ENCODE peak calls at places on chromosomes 2 and 18, in four cellular contexts. One of them, this sample, is unnamed.

GRCh38 chr2:120330946-120331822 is 14.8 kb upstream of the INHBB start:
- DNase-seq in neural crest cell: no peak
- DNase-seq in lower lobe of right lung: no peak
- DNase-seq in omental fat pad: no peak
- DNase-seq in this sample: no peak

GRCh38 chr2:98175811-98176210 is 88.8 kb downstream of the VWA3B start:
- DNase-seq in lower lobe of right lung: no peak
- DNase-seq in neural crest cell: no peak
- DNase-seq in omental fat pad: no peak
- DNase-seq in this sample: no peak

GRCh38 chr18:68172842-68173549 is 541.9 kb downstream of the TMX3 start:
- DNase-seq in omental fat pad: no peak
- DNase-seq in lower lobe of right lung: no peak
- DNase-seq in neural crest cell: peak
- DNase-seq in this sample: no peak

GRCh38 chr18:54261894-54262293 is 7.4 kb upstream of the POLI start:
- DNase-seq in neural crest cell: no peak
- DNase-seq in lower lobe of right lung: peak
- DNase-seq in omental fat pad: no peak
- DNase-seq in this sample: no peak

GRCh38 chr2:144256996-144257707 is 262.8 kb downstream of the ZEB2 start:
- DNase-seq in omental fat pad: no peak
- DNase-seq in neural crest cell: no peak
- DNase-seq in lower lobe of right lung: no peak
- DNase-seq in this sample: no peak

GRCh38 chr2:163345795-163346573 is 389.8 kb downstream of the FIGN start:
- DNase-seq in lower lobe of right lung: no peak
- DNase-seq in neural crest cell: peak
- DNase-seq in omental fat pad: no peak
- DNase-seq in this sample: no peak

GRCh38 chr2:120176526-120176925 is 46.7 kb downstream of the TMEM185B start:
- DNase-seq in omental fat pad: no peak
- DNase-seq in neural crest cell: no peak
- DNase-seq in lower lobe of right lung: no peak
- DNase-seq in this sample: no peak

GRCh38 chr18:35118641-35119040 is 77.4 kb downstream of the MAPRE2 start:
- DNase-seq in neural crest cell: no peak
- DNase-seq in lower lobe of right lung: no peak
- DNase-seq in omental fat pad: no peak
- DNase-seq in this sample: no peak

GRCh38 chr2:240140511-240140910 is at the start of gene OTOS:
- DNase-seq in omental fat pad: no peak
- DNase-seq in neural crest cell: no peak
- DNase-seq in lower lobe of right lung: peak
- DNase-seq in this sample: no peak

GRCh38 chr2:188623995-188624643 is 332.4 kb downstream of the GULP1 start:
- DNase-seq in neural crest cell: no peak
- DNase-seq in lower lobe of right lung: no peak
- DNase-seq in omental fat pad: no peak
- DNase-seq in this sample: no peak

GRCh38 chr2:189421644-189422043 is 19.6 kb upstream of the WDR75 start:
- DNase-seq in neural crest cell: no peak
- DNase-seq in omental fat pad: no peak
- DNase-seq in lower lobe of right lung: no peak
- DNase-seq in this sample: no peak

GRCh38 chr2:218261424-218262273 is 834 bp downstream of the GPBAR1 start:
- DNase-seq in omental fat pad: no peak
- DNase-seq in lower lobe of right lung: no peak
- DNase-seq in neural crest cell: no peak
- DNase-seq in this sample: no peak

DNA sequence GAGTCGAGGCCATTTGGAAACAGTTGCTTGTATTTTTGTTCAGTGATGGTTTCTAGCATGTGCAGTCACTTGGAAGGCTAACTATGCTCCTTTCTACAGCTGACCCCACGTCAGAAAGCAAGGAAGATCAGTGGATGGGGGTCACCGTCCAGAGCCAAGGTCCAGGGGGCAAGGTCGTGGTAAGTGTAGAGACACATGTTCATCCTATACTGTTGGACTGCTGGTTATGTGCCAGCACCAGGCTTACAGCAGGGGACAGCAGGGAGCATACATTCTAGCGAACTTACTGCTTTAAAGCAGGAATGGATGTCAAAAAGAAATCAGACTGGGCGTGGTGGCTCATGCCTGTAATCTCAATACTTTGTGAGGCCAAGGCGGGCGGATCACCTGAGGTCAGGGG is 40.0 kb downstream of the ITGA6 start:
- DNase-seq in neural crest cell: no peak
- DNase-seq in omental fat pad: no peak
- DNase-seq in lower lobe of right lung: no peak
- DNase-seq in this sample: no peak
- TF ChIP-seq CTCF in neural crest cell: peak
- TF ChIP-seq CTCF in omental fat pad: no peak
- TF ChIP-seq CTCF in lower lobe of right lung: no peak
- TF ChIP-seq CTCF in this sample: peak

DNA sequence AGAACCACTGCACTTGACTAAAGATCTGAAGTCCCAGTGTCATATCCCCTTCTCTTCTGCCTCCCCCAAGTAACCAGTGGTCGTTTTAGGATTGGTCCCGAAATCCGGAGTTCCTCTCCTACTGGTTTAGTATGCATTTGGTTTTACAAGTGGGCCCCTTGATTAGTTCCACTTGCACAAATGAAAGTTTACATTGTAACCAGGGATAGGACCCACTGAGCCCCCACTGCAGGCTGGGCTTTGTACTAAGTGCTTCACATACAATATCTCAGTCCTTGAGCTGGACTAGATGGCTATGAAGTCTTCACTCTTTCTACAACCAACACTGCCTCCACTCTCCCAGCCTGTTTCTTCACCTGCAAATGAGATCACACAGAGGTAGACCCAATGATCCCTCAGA is 50.4 kb downstream of the CYRIA start:
- DNase-seq in lower lobe of right lung: no peak
- DNase-seq in omental fat pad: no peak
- DNase-seq in neural crest cell: no peak
- DNase-seq in this sample: no peak
- TF ChIP-seq CTCF in lower lobe of right lung: no peak
- TF ChIP-seq CTCF in omental fat pad: no peak
- TF ChIP-seq CTCF in neural crest cell: no peak
- TF ChIP-seq CTCF in this sample: no peak

DNA sequence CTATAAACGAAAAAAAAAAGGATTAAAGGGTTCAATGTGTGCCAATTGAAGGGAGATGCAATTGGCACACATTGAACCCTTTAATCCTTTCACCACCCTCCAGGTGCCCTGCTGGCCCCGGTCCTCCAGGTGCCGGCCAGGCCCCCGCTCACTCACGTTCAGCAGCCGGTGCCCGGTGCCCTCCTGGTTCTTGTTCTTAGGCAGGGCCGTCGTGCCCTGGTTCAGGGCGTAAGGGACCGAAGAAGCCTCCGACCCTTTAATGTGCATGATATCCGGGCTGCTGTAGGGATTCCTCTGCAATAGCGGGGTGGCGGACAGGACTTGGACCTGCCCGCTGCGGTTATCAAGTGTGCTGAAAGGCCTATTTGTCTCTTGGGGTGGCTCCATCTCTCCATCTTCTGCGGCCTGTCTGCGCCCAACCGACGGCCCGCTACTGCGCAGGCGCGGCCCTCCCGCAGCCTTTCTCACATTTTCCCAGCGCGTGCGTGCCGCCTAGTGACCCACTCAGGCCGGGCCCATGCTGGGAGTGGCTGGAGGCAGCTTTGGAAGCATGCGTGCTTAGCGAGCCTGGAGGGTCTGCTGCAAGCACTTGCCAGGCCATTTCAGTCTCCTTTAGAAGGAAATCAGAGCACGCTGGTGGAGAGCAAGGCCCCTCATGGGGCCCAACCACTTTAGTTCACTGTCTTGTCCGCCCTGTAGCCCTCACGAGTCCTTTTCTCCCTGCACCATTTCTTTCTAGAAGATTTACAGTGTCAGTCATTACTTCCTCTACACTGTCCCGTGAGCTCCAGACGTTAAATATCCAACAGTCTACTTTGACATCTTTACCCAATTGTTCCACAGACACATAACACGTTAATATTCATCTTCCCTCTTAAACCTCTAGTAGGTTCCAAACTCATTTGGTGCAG is 24.3 kb downstream of the TMEM237 start:
- DNase-seq in omental fat pad: peak
- DNase-seq in neural crest cell: no peak
- DNase-seq in lower lobe of right lung: peak
- DNase-seq in this sample: no peak
- TF ChIP-seq CTCF in omental fat pad: no peak
- TF ChIP-seq CTCF in neural crest cell: no peak
- TF ChIP-seq CTCF in lower lobe of right lung: peak
- TF ChIP-seq CTCF in this sample: no peak

DNA sequence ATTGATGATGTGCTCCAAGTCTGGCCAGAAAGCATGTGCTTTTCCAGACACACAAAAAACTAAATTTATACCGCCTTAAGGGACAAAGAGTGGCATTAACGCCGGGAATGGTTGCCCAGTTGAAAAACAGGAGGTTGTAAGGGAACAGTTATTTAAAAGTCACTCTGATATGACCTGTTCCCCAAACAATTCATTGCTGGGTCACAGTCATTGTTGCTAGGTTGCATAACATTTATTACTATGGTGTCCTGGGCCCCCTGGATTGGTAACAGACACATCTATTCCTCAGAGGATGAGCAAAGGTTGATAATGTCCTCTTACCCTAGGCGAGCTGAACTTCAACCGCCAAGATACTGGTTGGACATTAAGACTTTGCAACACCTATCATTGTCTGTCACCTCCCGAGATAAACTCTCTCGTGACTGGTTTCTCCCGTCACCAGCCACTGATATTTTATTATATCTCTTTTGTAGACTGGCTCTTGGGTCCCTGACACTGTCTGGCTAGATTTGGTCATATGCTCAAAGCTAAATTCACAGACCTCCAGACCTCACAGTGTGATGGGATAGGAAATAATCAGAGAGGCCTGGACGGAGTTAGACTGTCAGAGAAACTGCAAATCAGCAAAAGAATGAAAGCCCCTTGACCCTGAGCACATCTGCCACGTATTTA is 361.3 kb downstream of the ZNF521 start:
- DNase-seq in neural crest cell: no peak
- DNase-seq in omental fat pad: no peak
- DNase-seq in lower lobe of right lung: no peak
- DNase-seq in this sample: no peak
- TF ChIP-seq CTCF in neural crest cell: no peak
- TF ChIP-seq CTCF in omental fat pad: no peak
- TF ChIP-seq CTCF in lower lobe of right lung: no peak
- TF ChIP-seq CTCF in this sample: no peak

GRCh38 chr18:73980289-73980979 is 167.2 kb downstream of the FBXO15 start:
- DNase-seq in omental fat pad: no peak
- DNase-seq in neural crest cell: peak
- DNase-seq in lower lobe of right lung: no peak
- DNase-seq in this sample: no peak
- TF ChIP-seq CTCF in omental fat pad: no peak
- TF ChIP-seq CTCF in neural crest cell: peak
- TF ChIP-seq CTCF in lower lobe of right lung: no peak
- TF ChIP-seq CTCF in this sample: peak

GRCh38 chr18:1383465-1383864 is 478.8 kb downstream of the ADCYAP1 start:
- DNase-seq in neural crest cell: no peak
- DNase-seq in omental fat pad: no peak
- DNase-seq in lower lobe of right lung: no peak
- DNase-seq in this sample: no peak
- TF ChIP-seq CTCF in neural crest cell: no peak
- TF ChIP-seq CTCF in omental fat pad: no peak
- TF ChIP-seq CTCF in lower lobe of right lung: no peak
- TF ChIP-seq CTCF in this sample: no peak

GRCh38 chr2:12048551-12048950 is 302.1 kb downstream of the LPIN1 start:
- DNase-seq in lower lobe of right lung: no peak
- DNase-seq in omental fat pad: no peak
- DNase-seq in neural crest cell: no peak
- DNase-seq in this sample: no peak
- TF ChIP-seq CTCF in lower lobe of right lung: no peak
- TF ChIP-seq CTCF in omental fat pad: no peak
- TF ChIP-seq CTCF in neural crest cell: no peak
- TF ChIP-seq CTCF in this sample: peak

GRCh38 chr2:24971550-24972314 is at the start of gene DNAJC27:
- DNase-seq in neural crest cell: peak
- DNase-seq in omental fat pad: peak
- DNase-seq in lower lobe of right lung: peak
- DNase-seq in this sample: peak
- TF ChIP-seq CTCF in neural crest cell: no peak
- TF ChIP-seq CTCF in omental fat pad: no peak
- TF ChIP-seq CTCF in lower lobe of right lung: no peak
- TF ChIP-seq CTCF in this sample: no peak